ENCODE peak calls at places on chromosomes 11 and 22, in seven cellular contexts. One of them, this sample, is unnamed.
A peak's percentile ranks its signal among the peaks of the same experiment; 100 is the strongest.

GRCh38 chr11:74460481-74461154 is 6.7 kb downstream of the KCNE3 start:
- DNase-seq in fibroblast of lung: peak; percentile 43
- DNase-seq in IMR-90: peak; percentile 51
- DNase-seq in HFFc6: peak; percentile 16
- DNase-seq in esophagus muscularis mucosa: no peak
- DNase-seq in nephron progenitor cell: no peak
- DNase-seq in epithelial cell of proximal tubule: no peak
- DNase-seq in this sample: no peak

GRCh38 chr22:46084376-46084775 is 66.0 kb upstream of the PPARA start:
- DNase-seq in fibroblast of lung: no peak
- DNase-seq in IMR-90: no peak
- DNase-seq in HFFc6: no peak
- DNase-seq in esophagus muscularis mucosa: no peak
- DNase-seq in nephron progenitor cell: no peak
- DNase-seq in epithelial cell of proximal tubule: no peak
- DNase-seq in this sample: no peak

GRCh38 chr11:71355266-71355665 is 92.9 kb downstream of the DHCR7 start:
- DNase-seq in fibroblast of lung: peak; percentile 13
- DNase-seq in IMR-90: peak; percentile 39
- DNase-seq in HFFc6: no peak
- DNase-seq in esophagus muscularis mucosa: no peak
- DNase-seq in nephron progenitor cell: no peak
- DNase-seq in epithelial cell of proximal tubule: peak; percentile 22
- DNase-seq in this sample: no peak

GRCh38 chr22:22960307-22960706 is 72.7 kb downstream of the IGLL5 start:
- DNase-seq in fibroblast of lung: no peak
- DNase-seq in IMR-90: no peak
- DNase-seq in HFFc6: no peak
- DNase-seq in esophagus muscularis mucosa: peak; percentile 77
- DNase-seq in nephron progenitor cell: no peak
- DNase-seq in epithelial cell of proximal tubule: no peak
- DNase-seq in this sample: no peak

GRCh38 chr11:67267188-67268035 is 1.1 kb downstream of the GRK2 start:
- DNase-seq in fibroblast of lung: no peak
- DNase-seq in IMR-90: no peak
- DNase-seq in HFFc6: no peak
- DNase-seq in esophagus muscularis mucosa: no peak
- DNase-seq in nephron progenitor cell: no peak
- DNase-seq in epithelial cell of proximal tubule: no peak
- DNase-seq in this sample: peak; percentile 34

GRCh38 chr22:26751217-26751616 is 93.8 kb downstream of the MIAT start:
- DNase-seq in fibroblast of lung: peak; percentile 57
- DNase-seq in IMR-90: no peak
- DNase-seq in HFFc6: no peak
- DNase-seq in esophagus muscularis mucosa: no peak
- DNase-seq in nephron progenitor cell: peak; percentile 69
- DNase-seq in epithelial cell of proximal tubule: no peak
- DNase-seq in this sample: no peak

GRCh38 chr11:78954261-78954660 is 379.6 kb upstream of the NARS2 start:
- DNase-seq in fibroblast of lung: no peak
- DNase-seq in IMR-90: no peak
- DNase-seq in HFFc6: no peak
- DNase-seq in esophagus muscularis mucosa: no peak
- DNase-seq in nephron progenitor cell: no peak
- DNase-seq in epithelial cell of proximal tubule: no peak
- DNase-seq in this sample: no peak

GRCh38 chr11:101048479-101048878 is 81.1 kb downstream of the PGR start:
- DNase-seq in fibroblast of lung: no peak
- DNase-seq in IMR-90: no peak
- DNase-seq in HFFc6: no peak
- DNase-seq in esophagus muscularis mucosa: no peak
- DNase-seq in nephron progenitor cell: no peak
- DNase-seq in epithelial cell of proximal tubule: no peak
- DNase-seq in this sample: no peak

GRCh38 chr22:48250286-48250895 is 1487.9 kb downstream of the TBC1D22A start:
- DNase-seq in fibroblast of lung: no peak
- DNase-seq in IMR-90: no peak
- DNase-seq in HFFc6: no peak
- DNase-seq in esophagus muscularis mucosa: no peak
- DNase-seq in nephron progenitor cell: no peak
- DNase-seq in epithelial cell of proximal tubule: no peak
- DNase-seq in this sample: no peak

GRCh38 chr22:24592144-24592845 is 578 bp downstream of the LRRC75B start:
- DNase-seq in fibroblast of lung: no peak
- DNase-seq in IMR-90: no peak
- DNase-seq in HFFc6: no peak
- DNase-seq in esophagus muscularis mucosa: no peak
- DNase-seq in nephron progenitor cell: no peak
- DNase-seq in epithelial cell of proximal tubule: no peak
- DNase-seq in this sample: no peak

GRCh38 chr22:19066531-19067271 is 55.5 kb downstream of the DGCR2 start:
- DNase-seq in fibroblast of lung: peak; percentile 76
- DNase-seq in IMR-90: peak; percentile 83
- DNase-seq in HFFc6: peak; percentile 70
- DNase-seq in esophagus muscularis mucosa: no peak
- DNase-seq in nephron progenitor cell: no peak
- DNase-seq in epithelial cell of proximal tubule: no peak
- DNase-seq in this sample: no peak

GRCh38 chr11:5690736-5691135 is 1.1 kb downstream of the TRIM22 start:
- DNase-seq in fibroblast of lung: peak; percentile 41
- DNase-seq in IMR-90: peak; percentile 13
- DNase-seq in HFFc6: no peak
- DNase-seq in esophagus muscularis mucosa: peak; percentile 83
- DNase-seq in nephron progenitor cell: no peak
- DNase-seq in epithelial cell of proximal tubule: no peak
- DNase-seq in this sample: no peak

GRCh38 chr22:19037282-19038163 is 84.7 kb downstream of the DGCR2 start:
- DNase-seq in fibroblast of lung: no peak
- DNase-seq in IMR-90: no peak
- DNase-seq in HFFc6: no peak
- DNase-seq in esophagus muscularis mucosa: no peak
- DNase-seq in nephron progenitor cell: no peak
- DNase-seq in epithelial cell of proximal tubule: no peak
- DNase-seq in this sample: no peak

GRCh38 chr11:28581286-28582242 is 473.4 kb downstream of the METTL15 start:
- DNase-seq in fibroblast of lung: peak; percentile 95
- DNase-seq in IMR-90: peak; percentile 78
- DNase-seq in HFFc6: no peak
- DNase-seq in esophagus muscularis mucosa: no peak
- DNase-seq in nephron progenitor cell: no peak
- DNase-seq in epithelial cell of proximal tubule: no peak
- DNase-seq in this sample: no peak

GRCh38 chr11:74018331-74019005 is 9.6 kb upstream of the UCP3 start:
- DNase-seq in fibroblast of lung: peak; percentile 56
- DNase-seq in IMR-90: peak; percentile 87
- DNase-seq in HFFc6: peak; percentile 29
- DNase-seq in esophagus muscularis mucosa: peak; percentile 97
- DNase-seq in nephron progenitor cell: no peak
- DNase-seq in epithelial cell of proximal tubule: peak; percentile 45
- DNase-seq in this sample: peak; percentile 66

GRCh38 chr11:2582436-2582931 is 117.3 kb downstream of the KCNQ1OT1 start:
- DNase-seq in fibroblast of lung: no peak
- DNase-seq in IMR-90: no peak
- DNase-seq in HFFc6: no peak
- DNase-seq in esophagus muscularis mucosa: no peak
- DNase-seq in nephron progenitor cell: no peak
- DNase-seq in epithelial cell of proximal tubule: no peak
- DNase-seq in this sample: peak; percentile 3

GRCh38 chr11:66542362-66542761 is 3.5 kb downstream of the ZDHHC24 start:
- DNase-seq in fibroblast of lung: peak; percentile 54
- DNase-seq in IMR-90: peak; percentile 34
- DNase-seq in HFFc6: no peak
- DNase-seq in esophagus muscularis mucosa: no peak
- DNase-seq in nephron progenitor cell: no peak
- DNase-seq in epithelial cell of proximal tubule: no peak
- DNase-seq in this sample: no peak

DNA sequence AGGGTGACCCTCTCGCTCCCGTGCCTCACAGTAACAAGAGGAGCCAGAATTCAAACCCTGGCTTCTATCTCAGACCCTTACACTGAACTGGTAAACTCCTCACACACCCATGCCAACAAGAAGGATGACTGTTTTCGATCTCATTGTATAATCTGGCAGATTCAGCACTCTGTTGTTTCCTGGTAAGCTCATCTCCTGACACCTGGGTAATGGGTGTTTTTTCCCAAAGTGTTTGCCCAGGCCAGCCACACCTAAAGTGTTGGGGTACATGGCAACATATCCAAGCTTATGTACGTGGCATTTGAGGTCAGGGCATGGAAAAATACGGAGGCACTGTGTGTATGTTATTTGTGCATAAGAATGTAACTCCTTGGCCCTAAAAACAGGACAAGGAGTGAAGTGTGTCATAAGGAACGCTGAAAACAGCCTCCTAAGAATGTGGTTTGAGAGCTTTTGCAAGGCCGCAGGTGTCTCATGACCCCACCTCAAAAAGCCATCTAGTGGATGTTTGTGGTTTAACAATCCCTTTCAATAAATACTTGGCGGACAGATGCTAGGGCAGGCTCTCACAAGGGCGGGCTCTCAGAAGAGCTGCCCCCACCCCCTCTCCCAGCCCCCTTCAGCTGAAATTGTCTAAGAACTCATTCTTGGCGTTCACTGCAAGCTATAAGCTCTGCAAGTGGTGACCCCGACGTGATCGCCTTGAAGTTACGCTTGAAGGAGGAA is at the start of gene MS4A15:
- DNase-seq in fibroblast of lung: peak; percentile 8
- DNase-seq in IMR-90: no peak
- DNase-seq in HFFc6: no peak
- DNase-seq in esophagus muscularis mucosa: no peak
- DNase-seq in nephron progenitor cell: no peak
- DNase-seq in epithelial cell of proximal tubule: no peak
- DNase-seq in this sample: no peak
- TF ChIP-seq CTCF in fibroblast of lung: no peak
- TF ChIP-seq CTCF in IMR-90: peak; percentile 6
- TF ChIP-seq CTCF in HFFc6: peak; percentile 58
- TF ChIP-seq CTCF in esophagus muscularis mucosa: no peak
- TF ChIP-seq CTCF in nephron progenitor cell: peak; percentile 48
- TF ChIP-seq CTCF in epithelial cell of proximal tubule: peak; percentile 50
- TF ChIP-seq CTCF in this sample: no peak

GRCh38 chr11:126764221-126764620 is 236.3 kb downstream of the KIRREL3 start:
- DNase-seq in fibroblast of lung: peak; percentile 5
- DNase-seq in IMR-90: peak; percentile 12
- DNase-seq in HFFc6: no peak
- DNase-seq in esophagus muscularis mucosa: no peak
- DNase-seq in nephron progenitor cell: no peak
- DNase-seq in epithelial cell of proximal tubule: no peak
- DNase-seq in this sample: no peak
- TF ChIP-seq CTCF in fibroblast of lung: no peak
- TF ChIP-seq CTCF in IMR-90: no peak
- TF ChIP-seq CTCF in HFFc6: peak; percentile 13
- TF ChIP-seq CTCF in esophagus muscularis mucosa: no peak
- TF ChIP-seq CTCF in nephron progenitor cell: no peak
- TF ChIP-seq CTCF in epithelial cell of proximal tubule: peak; percentile 55
- TF ChIP-seq CTCF in this sample: no peak

GRCh38 chr11:92556435-92556834 is 331.8 kb downstream of the FAT3 start:
- DNase-seq in fibroblast of lung: peak; percentile 40
- DNase-seq in IMR-90: peak; percentile 17
- DNase-seq in HFFc6: no peak
- DNase-seq in esophagus muscularis mucosa: no peak
- DNase-seq in nephron progenitor cell: peak; percentile 36
- DNase-seq in epithelial cell of proximal tubule: no peak
- DNase-seq in this sample: no peak

GRCh38 chr11:92550411-92550810 is 325.8 kb downstream of the FAT3 start:
- DNase-seq in fibroblast of lung: no peak
- DNase-seq in IMR-90: no peak
- DNase-seq in HFFc6: no peak
- DNase-seq in esophagus muscularis mucosa: no peak
- DNase-seq in nephron progenitor cell: no peak
- DNase-seq in epithelial cell of proximal tubule: no peak
- DNase-seq in this sample: no peak

GRCh38 chr11:92550871-92551270 is 326.3 kb downstream of the FAT3 start:
- DNase-seq in fibroblast of lung: no peak
- DNase-seq in IMR-90: no peak
- DNase-seq in HFFc6: no peak
- DNase-seq in esophagus muscularis mucosa: no peak
- DNase-seq in nephron progenitor cell: no peak
- DNase-seq in epithelial cell of proximal tubule: no peak
- DNase-seq in this sample: no peak

GRCh38 chr11:92554662-92555061 is 330.0 kb downstream of the FAT3 start:
- DNase-seq in fibroblast of lung: no peak
- DNase-seq in IMR-90: no peak
- DNase-seq in HFFc6: no peak
- DNase-seq in esophagus muscularis mucosa: no peak
- DNase-seq in nephron progenitor cell: no peak
- DNase-seq in epithelial cell of proximal tubule: no peak
- DNase-seq in this sample: no peak

DNA sequence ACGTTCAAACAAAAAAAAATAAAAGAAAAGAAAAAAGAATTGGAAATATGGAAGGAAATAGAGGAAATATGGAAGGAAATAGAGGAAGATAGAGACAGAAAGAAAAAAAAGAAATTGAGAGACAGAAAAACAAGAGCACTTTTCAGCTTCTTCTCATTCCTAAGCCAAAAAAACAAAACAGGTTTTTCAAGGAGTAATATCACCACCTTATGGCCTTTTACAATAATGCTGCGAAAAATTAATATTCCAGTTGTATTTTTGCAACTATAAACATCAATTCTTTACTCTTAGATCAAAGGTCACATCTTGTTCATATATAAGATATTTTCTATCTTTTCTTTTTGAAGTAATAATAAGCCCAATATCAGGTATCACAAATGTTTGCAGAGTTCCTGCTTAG is 328.3 kb downstream of the FAT3 start:
- DNase-seq in fibroblast of lung: no peak
- DNase-seq in IMR-90: peak; percentile 4
- DNase-seq in HFFc6: no peak
- DNase-seq in esophagus muscularis mucosa: no peak
- DNase-seq in nephron progenitor cell: no peak
- DNase-seq in epithelial cell of proximal tubule: no peak
- DNase-seq in this sample: no peak
- TF ChIP-seq CTCF in fibroblast of lung: no peak
- TF ChIP-seq CTCF in IMR-90: peak; percentile 46
- TF ChIP-seq CTCF in HFFc6: peak; percentile 47
- TF ChIP-seq CTCF in esophagus muscularis mucosa: peak; percentile 16
- TF ChIP-seq CTCF in nephron progenitor cell: no peak
- TF ChIP-seq CTCF in epithelial cell of proximal tubule: peak; percentile 34
- TF ChIP-seq CTCF in this sample: no peak

DNA sequence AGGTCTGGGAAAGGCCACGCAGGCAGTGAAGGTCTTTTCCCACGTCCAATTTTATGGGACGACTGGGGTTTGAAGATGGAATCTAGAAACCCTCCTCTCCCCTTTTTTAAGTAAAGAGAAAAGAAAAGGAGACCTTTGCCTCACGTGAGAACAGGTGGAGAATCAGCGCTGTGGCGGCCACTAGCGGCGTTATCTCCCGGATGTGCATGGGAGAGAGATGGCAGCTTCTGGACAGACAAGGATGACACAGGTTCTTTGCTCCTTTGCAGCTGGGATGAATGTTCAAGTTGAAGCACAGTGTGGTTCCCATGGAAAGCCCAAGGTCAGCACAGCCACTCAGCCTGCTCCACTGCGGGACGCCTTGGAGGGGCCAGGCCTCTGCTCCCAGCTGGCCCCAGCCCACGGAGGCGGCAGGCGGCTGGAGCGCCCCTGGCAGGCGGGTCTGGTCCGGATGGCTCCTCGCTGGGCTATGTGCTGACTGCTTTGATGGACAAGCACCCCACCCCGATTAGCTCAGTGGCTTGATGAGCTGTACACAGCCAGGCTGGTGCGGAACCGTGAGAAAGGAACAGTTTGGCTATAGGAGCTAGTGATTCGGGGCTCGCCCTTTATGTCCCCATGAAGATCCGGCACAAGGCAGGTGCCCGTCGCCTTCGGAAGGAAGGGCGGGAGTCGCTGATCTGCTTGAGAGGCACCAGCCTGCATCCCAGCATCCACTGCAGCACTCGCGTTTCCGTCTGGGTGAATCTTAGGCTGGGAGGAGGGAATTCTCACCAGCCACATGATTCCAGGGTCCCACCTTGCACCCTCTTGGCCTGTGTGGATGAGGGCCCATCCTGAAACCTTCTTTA is 14.5 kb upstream of the BID start:
- DNase-seq in fibroblast of lung: no peak
- DNase-seq in IMR-90: no peak
- DNase-seq in HFFc6: no peak
- DNase-seq in esophagus muscularis mucosa: no peak
- DNase-seq in nephron progenitor cell: no peak
- DNase-seq in epithelial cell of proximal tubule: no peak
- DNase-seq in this sample: no peak
- TF ChIP-seq CTCF in fibroblast of lung: no peak
- TF ChIP-seq CTCF in IMR-90: no peak
- TF ChIP-seq CTCF in HFFc6: no peak
- TF ChIP-seq CTCF in esophagus muscularis mucosa: no peak
- TF ChIP-seq CTCF in nephron progenitor cell: no peak
- TF ChIP-seq CTCF in epithelial cell of proximal tubule: no peak
- TF ChIP-seq CTCF in this sample: no peak